ENCODE peak calls at places on chromosomes 13 and 19, in seven cellular contexts. G is psoas muscle, A is Calu3, J is lung, W is heart left ventricle, Y is Peyer's patch, K is fibroblast of the aortic adventitia. X is an unnamed sample.

GRCh38 chr19:54206831-54207177 is 6.1 kb downstream of the RPS9 start:
- DNase-seq in K (no peak), J (no peak), A (no peak), G (no peak), Y (no peak), W (no peak), X (no peak)

GRCh38 chr19:843180-843835 is 2.5 kb downstream of the PRTN3 start:
- DNase-seq in K (no peak), W (no peak), A (peak; percentile 40), G (peak; percentile 31), Y (no peak), J (no peak), X (no peak)

GRCh38 chr13:98261165-98261672 is 84.2 kb upstream of the RNF113B start:
- DNase-seq in Y (no peak), W (no peak), K (no peak), G (no peak), A (no peak), J (no peak), X (no peak)

GRCh38 chr13:49620170-49620621 is 8.1 kb upstream of the ARL11 start:
- DNase-seq in J (no peak), G (no peak), K (no peak), W (no peak), A (no peak), Y (peak; percentile 80), X (no peak)

GRCh38 chr19:48878219-48879024 is 6.2 kb downstream of the PPP1R15A start:
- DNase-seq in K (peak; percentile 97), J (no peak), W (peak; percentile 73), A (no peak), G (no peak), Y (no peak), X (no peak)

GRCh38 chr13:50073340-50073739 is 58.1 kb downstream of the KCNRG start:
- DNase-seq in W (no peak), G (no peak), J (no peak), Y (no peak), A (no peak), K (peak; percentile 32), X (no peak)

GRCh38 chr13:50375792-50376191 is 360.5 kb downstream of the KCNRG start:
- DNase-seq in G (no peak), A (no peak), K (peak; percentile 69), J (no peak), Y (no peak), W (no peak), X (no peak)

GRCh38 chr19:41298327-41298964 is 11.5 kb upstream of the CCDC97 start:
- DNase-seq in A (peak; percentile 33), Y (peak; percentile 87), K (peak; percentile 63), G (peak; percentile 75), J (peak; percentile 76), W (peak; percentile 91), X (no peak)

GRCh38 chr19:11494634-11495285 is 10.9 kb downstream of the ZNF653 start:
- DNase-seq in K (no peak), Y (no peak), J (no peak), A (no peak), W (no peak), G (no peak), X (no peak)

GRCh38 chr19:33928458-33928950 is 131.8 kb downstream of the KCTD15 start:
- DNase-seq in J (no peak), K (no peak), Y (no peak), A (no peak), G (no peak), W (no peak), X (no peak)

GRCh38 chr13:28297341-28297740 is 159.0 kb downstream of the PAN3 start:
- DNase-seq in J (no peak), W (no peak), Y (no peak), K (no peak), A (no peak), G (no peak), X (no peak)

GRCh38 chr13:25881136-25881926 is 170.5 kb downstream of the SHISA2 start:
- DNase-seq in G (no peak), K (no peak), J (no peak), W (no peak), Y (no peak), A (no peak), X (no peak)

GRCh38 chr13:94384217-94384905 is 95.1 kb downstream of the DCT start:
- DNase-seq in W (no peak), A (no peak), J (no peak), Y (no peak), K (no peak), G (no peak), X (no peak)

DNA sequence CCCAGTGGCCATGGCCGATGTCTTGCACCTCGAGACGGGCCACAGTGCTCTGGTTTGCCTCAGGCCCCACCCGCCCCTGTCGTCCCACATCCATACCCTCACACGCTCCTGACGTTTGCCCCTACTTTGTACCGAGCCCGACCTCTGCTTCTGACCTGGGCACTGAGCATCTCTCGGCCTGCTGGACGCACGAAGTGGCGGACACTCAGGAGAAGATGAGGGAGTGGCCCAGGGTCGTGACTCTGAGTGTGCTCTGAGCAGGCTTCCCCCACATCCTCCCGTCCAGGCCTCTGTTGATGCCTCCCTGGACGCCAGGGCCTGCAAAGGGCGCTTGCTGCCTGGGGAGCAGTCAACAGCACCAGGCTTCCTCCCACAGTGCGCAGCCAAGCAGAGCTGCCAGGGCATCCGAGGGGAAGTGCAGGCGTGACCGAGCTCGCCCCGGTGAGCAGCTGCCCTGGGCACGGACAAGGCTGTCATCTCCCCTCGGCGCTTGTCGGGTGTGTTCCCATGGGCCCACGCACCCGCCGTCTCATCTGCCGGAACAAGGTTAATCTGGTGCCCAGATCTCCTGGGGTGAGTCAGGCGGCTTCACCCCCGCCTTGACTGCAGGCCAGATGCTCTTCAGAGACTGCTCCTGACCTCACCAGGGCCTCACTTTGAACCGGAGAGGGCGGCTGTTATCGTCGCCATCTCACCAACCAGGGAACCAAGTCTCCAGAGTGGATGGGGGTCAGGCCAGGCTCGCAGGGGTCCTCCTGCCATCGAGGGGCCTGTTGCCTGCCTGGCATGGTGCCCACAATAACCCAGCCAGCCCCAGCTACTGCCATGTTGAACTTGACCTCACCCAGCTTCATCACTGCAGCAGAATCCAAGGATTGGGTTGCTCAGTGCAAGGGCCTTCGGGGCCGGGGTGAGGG is 27.2 kb downstream of the COMP start:
- DNase-seq in Y (no peak), G (peak; percentile 81), A (no peak), K (peak; percentile 22), W (no peak), J (peak; percentile 64), X (no peak)
- TF ChIP-seq CTCF in Y (no peak), G (no peak), A (no peak), K (no peak), W (no peak), J (no peak), X (no peak)

GRCh38 chr13:78689011-78689410 is 30.1 kb upstream of the OBI1 start:
- DNase-seq in W (no peak), A (no peak), J (no peak), G (no peak), K (peak; percentile 8), Y (no peak), X (no peak)
- TF ChIP-seq CTCF in W (peak; percentile 22), A (no peak), J (no peak), G (peak; percentile 4), K (no peak), Y (peak; percentile 14), X (no peak)

GRCh38 chr19:18589380-18590272 is 1.0 kb downstream of the REX1BD start:
- DNase-seq in Y (peak; percentile 83), G (peak; percentile 75), J (peak; percentile 55), A (peak; percentile 67), W (peak; percentile 70), K (peak; percentile 45), X (peak; percentile 62)
- TF ChIP-seq CTCF in Y (peak; percentile 56), G (no peak), J (no peak), A (no peak), W (peak; percentile 9), K (no peak), X (peak; percentile 22)

DNA sequence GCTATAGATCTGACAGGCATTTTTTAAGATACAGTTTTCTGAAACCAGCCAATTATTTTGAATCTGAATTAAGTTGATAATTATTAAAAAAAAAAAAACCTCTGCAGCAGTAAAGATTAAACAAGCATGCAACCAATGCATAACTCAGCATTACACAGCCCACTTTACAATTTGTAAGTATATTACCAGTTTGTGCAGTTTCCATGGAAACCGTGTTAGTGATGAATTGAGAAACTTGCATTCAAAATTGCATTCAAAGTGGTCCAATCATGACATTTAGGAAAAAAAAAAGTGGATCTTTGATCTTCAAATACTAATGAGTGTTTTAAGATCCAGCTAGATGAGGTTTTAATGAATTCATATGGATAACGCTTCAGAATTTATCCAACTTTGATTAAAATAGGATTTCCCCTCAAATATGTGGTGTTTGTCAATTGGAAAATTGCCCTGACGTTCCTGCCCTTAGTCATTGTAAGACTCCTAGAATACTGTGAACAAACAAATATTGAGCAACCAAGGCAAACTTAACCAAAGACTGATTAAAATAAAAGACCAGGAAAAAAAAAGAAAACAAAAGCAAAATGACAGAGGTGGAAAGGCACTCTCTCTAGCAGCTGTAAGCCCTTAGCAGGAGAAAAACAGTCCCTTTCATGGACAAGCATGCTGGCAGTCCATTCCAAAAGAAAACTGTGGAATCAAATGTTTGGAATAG is 314.9 kb upstream of the MAB21L1 start:
- DNase-seq in W (no peak), A (no peak), Y (no peak), K (peak; percentile 68), J (no peak), G (no peak), X (no peak)
- TF ChIP-seq CTCF in W (no peak), A (no peak), Y (no peak), K (no peak), J (no peak), G (no peak), X (no peak)

GRCh38 chr13:44230736-44231135 is 142.9 kb upstream of the SERP2 start:
- DNase-seq in Y (no peak), A (no peak), J (no peak), G (no peak), W (no peak), K (peak; percentile 60), X (no peak)

GRCh38 chr13:44232729-44233128 is 140.9 kb upstream of the SERP2 start:
- DNase-seq in G (no peak), Y (no peak), A (no peak), J (no peak), K (no peak), W (no peak), X (no peak)

GRCh38 chr13:44230071-44230470 is 143.6 kb upstream of the SERP2 start:
- DNase-seq in Y (no peak), K (no peak), G (no peak), J (no peak), W (no peak), A (no peak), X (no peak)

GRCh38 chr13:44229371-44230030 is 144.1 kb upstream of the SERP2 start:
- DNase-seq in G (no peak), K (no peak), W (no peak), Y (no peak), A (no peak), J (no peak), X (no peak)

DNA sequence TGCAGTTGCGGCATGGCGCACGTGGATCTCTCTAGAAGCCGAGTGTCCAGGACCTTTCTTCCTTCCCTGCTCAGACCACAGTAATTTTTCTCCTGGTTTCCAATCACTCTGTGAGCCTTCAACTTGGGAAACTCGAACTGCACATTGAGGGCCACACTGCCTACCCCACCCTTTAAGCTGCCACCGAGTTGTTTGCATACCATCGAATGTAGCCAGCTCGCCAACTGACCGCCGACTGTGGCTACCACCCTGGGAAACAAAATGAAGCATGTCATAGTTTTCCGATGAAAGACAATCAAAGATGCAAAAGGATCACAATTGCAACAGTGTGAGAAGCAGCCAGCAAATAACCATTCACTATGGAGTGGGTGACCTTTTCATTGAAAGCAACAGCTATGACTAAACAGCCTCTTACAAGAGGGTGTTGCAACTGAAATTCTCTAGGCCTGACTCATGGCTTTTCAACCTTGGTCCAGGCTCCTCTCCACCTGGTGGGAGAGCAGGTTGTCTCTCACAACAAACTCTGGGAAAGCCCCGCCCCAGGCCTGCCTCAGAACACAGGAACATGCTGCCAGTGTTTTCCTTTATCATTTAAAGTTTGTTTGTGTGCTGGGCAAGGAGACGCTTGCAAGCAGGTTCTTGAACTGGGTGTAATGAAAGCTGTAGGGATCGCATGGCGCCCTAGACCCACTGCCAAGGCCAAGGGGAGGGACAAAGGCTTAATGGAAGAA is 141.7 kb upstream of the SERP2 start:
- DNase-seq in J (peak; percentile 89), A (peak; percentile 86), K (peak; percentile 99), G (peak; percentile 72), W (no peak), Y (peak; percentile 83), X (no peak)
- TF ChIP-seq CTCF in J (no peak), A (no peak), K (peak; percentile 33), G (peak; percentile 18), W (no peak), Y (peak; percentile 32), X (no peak)